ENCODE peak calls at places on chromosome X, in eight cellular contexts. C is activated CD4-positive, CD25-positive, alpha-beta regulatory T cell treated with anti-CD3 and anti-CD28 coated beads, Interleukin-2, amount 50 U/mL, for 72 hours; L is NCI-H1417; S is right cardiac atrium; V is effector memory CD8-positive, alpha-beta T cell; N is stimulated activated CD4-positive, alpha-beta T cell treated with anti-CD3 and anti-CD28 coated beads, TNF-alpha, amount 100 ng/mL, for 1 hour; T is dermis blood vessel endothelial cell; J is brain microvascular endothelial cell. W is an unnamed sample.

GRCh38 chrX:47193475-47194241 is at the start of gene UBA1:
- DNase-seq in T (peak), J (peak), S (peak), N (peak), C (peak), V (peak), L (peak), W (peak)

GRCh38 chrX:92213781-92214180 is 434.6 kb downstream of the PCDH11X start:
- DNase-seq in V (no peak), N (no peak), L (no peak), C (no peak), T (no peak), S (no peak), J (no peak), W (no peak)

GRCh38 chrX:78378476-78379115 is 51.2 kb upstream of the CYSLTR1 start:
- DNase-seq in V (no peak), L (no peak), S (no peak), N (no peak), J (no peak), T (no peak), C (no peak), W (peak)

GRCh38 chrX:93874554-93874953 is 200.5 kb downstream of the FAM133A start:
- DNase-seq in S (no peak), N (no peak), C (no peak), T (peak), V (no peak), J (no peak), L (peak), W (peak)

GRCh38 chrX:19566359-19567141 is 51.2 kb upstream of the MAP3K15 start:
- DNase-seq in C (no peak), J (peak), V (peak), N (no peak), T (peak), S (no peak), L (no peak), W (no peak)

GRCh38 chrX:77014655-77015377 is 432.4 kb upstream of the FGF16 start:
- DNase-seq in L (peak), T (no peak), V (no peak), C (no peak), J (no peak), N (no peak), S (no peak), W (peak)

GRCh38 chrX:8204169-8204935 is 33.3 kb upstream of the VCX2 start:
- DNase-seq in T (no peak), L (no peak), S (no peak), N (no peak), J (no peak), V (no peak), C (no peak), W (no peak)

GRCh38 chrX:106139048-106139447 is 29.1 kb upstream of the PWWP3B start:
- DNase-seq in N (no peak), T (no peak), S (no peak), V (no peak), L (no peak), C (no peak), J (no peak), W (no peak)

GRCh38 chrX:13432376-13432775 is 112.5 kb upstream of the ATXN3L start:
- DNase-seq in T (peak), C (no peak), L (no peak), V (no peak), N (no peak), J (peak), S (no peak), W (no peak)

GRCh38 chrX:118254611-118255010 is 91.3 kb upstream of the WDR44 start:
- DNase-seq in L (peak), S (no peak), C (peak), T (peak), V (peak), J (peak), N (no peak), W (peak)

GRCh38 chrX:102712216-102712966 is at the start of gene GPRASP2:
- DNase-seq in N (no peak), T (peak), L (peak), C (peak), S (peak), V (no peak), J (no peak), W (peak)

GRCh38 chrX:80513620-80514019 is 93.4 kb downstream of the TENT5D start:
- DNase-seq in C (no peak), L (no peak), S (no peak), N (no peak), V (no peak), T (no peak), J (no peak), W (no peak)

GRCh38 chrX:103211012-103211715 is 3.7 kb upstream of the BEX4 start:
- DNase-seq in S (no peak), L (peak), N (no peak), C (no peak), V (peak), T (peak), J (peak), W (peak)

GRCh38 chrX:1224954-1225353 is 12.5 kb upstream of the CRLF2 start:
- DNase-seq in C (no peak), T (no peak), L (no peak), N (no peak), J (no peak), S (no peak), V (no peak), W (no peak)

GRCh38 chrX:26778320-26778888 is 562.4 kb downstream of the MAGEB5 start:
- DNase-seq in S (no peak), T (no peak), C (no peak), L (no peak), J (no peak), N (no peak), V (no peak), W (peak)

GRCh38 chrX:120486786-120487185 is 17.7 kb upstream of the LAMP2 start:
- DNase-seq in C (no peak), V (no peak), J (no peak), N (no peak), L (no peak), T (peak), S (no peak), W (no peak)

GRCh38 chrX:131763674-131764073 is 219.8 kb downstream of the OR13H1 start:
- DNase-seq in N (peak), J (peak), T (no peak), L (peak), C (peak), V (no peak), S (peak), W (peak)

GRCh38 chrX:3262906-3263305 is 83.5 kb downstream of the MXRA5 start:
- DNase-seq in N (no peak), S (no peak), T (peak), L (no peak), C (no peak), V (no peak), J (peak), W (peak)

GRCh38 chrX:153471663-153472280 is 1.4 kb upstream of the HAUS7 start:
- DNase-seq in L (no peak), T (no peak), S (peak), N (no peak), V (no peak), J (no peak), C (no peak), W (no peak)

GRCh38 chrX:24231169-24231568 is 81.6 kb downstream of the ZFX start:
- DNase-seq in S (no peak), L (no peak), V (no peak), N (no peak), C (no peak), J (peak), T (peak), W (peak)

GRCh38 chrX:130869239-130869638 is 33.8 kb downstream of the ENOX2 start:
- DNase-seq in N (no peak), L (no peak), S (no peak), J (no peak), C (no peak), V (no peak), T (no peak), W (no peak)

W was measured in A673.